ENCODE peak calls at places on chromosomes 16 and 17, in seven cellular contexts. D, P, S, N, M, V and X are unnamed samples.

GRCh38 chr17:44219126-44219635 is 294 bp downstream of the UBTF start:
- DNase-seq in N (peak; percentile 93), V (peak; percentile 63), S (peak; percentile 65), M (peak; percentile 61), D (peak; percentile 77), P (peak; percentile 67), X (peak; percentile 70)

GRCh38 chr16:11380836-11381235 is 35.6 kb downstream of the RMI2 start:
- DNase-seq in P (no peak), V (no peak), M (no peak), N (no peak), S (no peak), D (peak; percentile 14), X (no peak)

GRCh38 chr16:68367034-68367433 is 56.2 kb downstream of the PRMT7 start:
- DNase-seq in M (peak; percentile 72), V (peak; percentile 38), N (no peak), D (no peak), S (peak; percentile 9), P (peak; percentile 37), X (peak; percentile 41)

GRCh38 chr17:29050176-29050575 is 7.2 kb downstream of the PIPOX start:
- DNase-seq in P (no peak), M (no peak), S (no peak), N (no peak), D (no peak), V (no peak), X (no peak)

GRCh38 chr16:4574919-4575705 is 19.0 kb downstream of the C16orf96 start:
- DNase-seq in S (no peak), V (no peak), N (no peak), P (no peak), M (no peak), D (no peak), X (no peak)

GRCh38 chr17:8210761-8211458 is 535 bp upstream of the AURKB start:
- DNase-seq in V (peak; percentile 43), N (no peak), D (no peak), P (no peak), M (peak; percentile 39), S (no peak), X (no peak)

GRCh38 chr16:695355-696089 is 5.3 kb upstream of the WDR24 start:
- DNase-seq in D (no peak), M (peak; percentile 96), N (peak; percentile 95), V (no peak), P (no peak), S (no peak), X (no peak)

GRCh38 chr16:31128711-31129567 is 6.6 kb downstream of the PRSS8 start:
- DNase-seq in P (no peak), V (no peak), S (no peak), D (peak; percentile 60), N (no peak), M (peak; percentile 82), X (no peak)

GRCh38 chr16:11665071-11665491 is 3.2 kb upstream of the SNN start:
- DNase-seq in S (no peak), D (no peak), V (no peak), M (no peak), N (no peak), P (no peak), X (no peak)

GRCh38 chr16:585351-585750 is 4.5 kb upstream of the RAB40C start:
- DNase-seq in N (no peak), M (no peak), S (no peak), P (no peak), D (peak; percentile 30), V (no peak), X (no peak)

GRCh38 chr17:19768046-19768782 is 20.1 kb upstream of the ALDH3A1 start:
- DNase-seq in N (no peak), V (no peak), M (no peak), S (no peak), D (no peak), P (no peak), X (no peak)

GRCh38 chr16:64964126-64964540 is 157.7 kb downstream of the CDH11 start:
- DNase-seq in M (no peak), N (no peak), S (peak; percentile 86), P (peak; percentile 51), D (no peak), V (peak; percentile 67), X (peak; percentile 79)

GRCh38 chr16:3143189-3143588 is 8.4 kb downstream of the ZNF213 start:
- DNase-seq in V (no peak), M (no peak), S (no peak), N (no peak), P (no peak), D (no peak), X (no peak)

GRCh38 chr17:39357488-39357887 is 43.9 kb downstream of the FBXL20 start:
- DNase-seq in N (no peak), M (no peak), S (peak; percentile 20), V (no peak), D (no peak), P (no peak), X (no peak)

GRCh38 chr17:78014651-78015050 is 56.1 kb downstream of the TNRC6C start:
- DNase-seq in P (no peak), V (no peak), M (no peak), S (no peak), N (no peak), D (no peak), X (no peak)

GRCh38 chr16:1614226-1615102 is 2.3 kb downstream of the CRAMP1 start:
- DNase-seq in M (peak; percentile 22), S (peak; percentile 30), V (no peak), N (no peak), P (peak; percentile 50), D (peak; percentile 46), X (peak; percentile 46)

GRCh38 chr17:45441536-45442310 is 9.1 kb upstream of the ARHGAP27 start:
- DNase-seq in V (no peak), M (no peak), S (no peak), P (no peak), N (peak; percentile 77), D (no peak), X (no peak)

GRCh38 chr16:81513204-81514040 is 68.8 kb downstream of the CMIP start:
- DNase-seq in P (peak; percentile 26), M (peak; percentile 53), N (peak; percentile 94), S (no peak), V (peak; percentile 32), D (peak; percentile 85), X (peak; percentile 40)

GRCh38 chr17:9726291-9726690 is 65.1 kb downstream of the DHRS7C start:
- DNase-seq in P (no peak), V (no peak), S (no peak), D (no peak), M (no peak), N (peak; percentile 32), X (no peak)

GRCh38 chr17:9729034-9729650 is 62.2 kb downstream of the DHRS7C start:
- DNase-seq in M (no peak), V (peak; percentile 60), P (peak; percentile 58), S (peak; percentile 45), D (no peak), N (no peak), X (peak; percentile 60)

GRCh38 chr17:9728564-9728963 is 62.8 kb downstream of the DHRS7C start:
- DNase-seq in D (no peak), M (no peak), S (no peak), P (no peak), V (no peak), N (no peak), X (no peak)

GRCh38 chr17:9728005-9728404 is 63.4 kb downstream of the DHRS7C start:
- DNase-seq in P (no peak), S (no peak), M (no peak), N (no peak), D (no peak), V (no peak), X (no peak)

DNA sequence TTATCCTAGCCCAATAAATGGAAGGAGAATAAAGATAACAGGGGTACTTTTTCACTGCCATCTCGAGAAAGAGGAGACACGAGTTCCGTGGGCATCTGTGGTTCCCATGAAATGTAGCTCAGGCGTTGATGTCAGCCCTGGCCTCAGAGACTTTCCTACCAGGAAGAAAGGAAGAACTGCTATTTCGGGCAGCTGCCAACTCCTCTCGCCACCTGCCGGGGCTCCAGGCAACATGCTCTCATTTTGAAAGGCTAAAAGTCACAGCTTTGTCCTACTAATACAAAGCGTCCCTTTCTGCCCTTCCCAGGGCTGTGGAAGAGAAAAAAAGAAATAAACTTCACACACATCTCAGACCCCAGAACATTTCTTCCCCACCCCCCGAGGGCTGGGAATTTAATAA is 65.8 kb downstream of the DHRS7C start:
- DNase-seq in N (peak; percentile 48), M (no peak), P (no peak), V (no peak), D (no peak), S (no peak), X (no peak)
- TF ChIP-seq CTCF in N (no peak), M (no peak), P (no peak), V (no peak), D (no peak), S (no peak), X (no peak)

GRCh38 chr17:82104797-82105416 is 6.9 kb upstream of the FASN start:
- DNase-seq in S (no peak), M (no peak), D (peak; percentile 20), P (no peak), N (no peak), V (no peak), X (no peak)
- H3K4me3 ChIP-seq in S (no peak overlapping the region), M (no peak overlapping the region), D (no peak overlapping the region), P (no peak overlapping the region), N (no peak overlapping the region), V (no peak overlapping the region), X (no peak overlapping the region)

DNA sequence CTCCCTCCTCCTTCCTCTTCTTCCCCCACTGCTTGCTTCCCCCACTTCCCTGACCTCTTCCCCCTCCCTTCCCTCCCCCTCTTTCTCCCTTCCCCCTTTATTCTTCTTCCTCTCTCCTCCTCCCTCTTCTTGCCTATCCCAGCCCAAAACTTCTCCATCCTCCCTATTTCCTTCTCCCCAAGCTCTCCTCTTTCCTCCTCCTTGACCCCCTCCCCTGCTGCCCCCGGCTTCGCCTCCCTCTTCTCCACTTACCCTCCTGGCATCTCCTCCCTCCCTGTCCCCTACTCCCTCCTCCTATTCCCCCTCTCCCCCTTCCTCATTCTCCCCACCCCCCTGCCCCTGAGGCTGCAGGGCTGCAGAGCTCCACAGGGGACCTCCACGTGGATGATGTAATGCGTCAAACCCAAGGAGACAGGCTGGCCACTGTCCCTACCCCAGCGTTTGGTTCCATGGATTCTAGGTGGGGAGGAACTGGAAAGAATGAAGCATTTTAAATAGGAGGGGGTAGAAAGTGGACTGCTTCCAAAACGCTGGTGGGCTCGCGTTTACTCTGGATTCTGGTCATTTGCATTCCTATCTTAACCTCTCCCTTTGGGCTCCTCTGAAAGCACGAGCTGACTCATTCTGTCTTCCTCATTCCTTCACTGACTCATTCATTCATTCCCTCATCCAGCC is 687 bp upstream of the COTL1 start:
- DNase-seq in M (no peak), P (peak; percentile 85), D (peak; percentile 49), N (no peak), S (peak; percentile 98), V (peak; percentile 98), X (peak; percentile 92)
- TF ChIP-seq CTCF in M (no peak), P (peak; percentile 19), D (no peak), N (no peak), S (peak; percentile 5), V (no peak), X (no peak)

DNA sequence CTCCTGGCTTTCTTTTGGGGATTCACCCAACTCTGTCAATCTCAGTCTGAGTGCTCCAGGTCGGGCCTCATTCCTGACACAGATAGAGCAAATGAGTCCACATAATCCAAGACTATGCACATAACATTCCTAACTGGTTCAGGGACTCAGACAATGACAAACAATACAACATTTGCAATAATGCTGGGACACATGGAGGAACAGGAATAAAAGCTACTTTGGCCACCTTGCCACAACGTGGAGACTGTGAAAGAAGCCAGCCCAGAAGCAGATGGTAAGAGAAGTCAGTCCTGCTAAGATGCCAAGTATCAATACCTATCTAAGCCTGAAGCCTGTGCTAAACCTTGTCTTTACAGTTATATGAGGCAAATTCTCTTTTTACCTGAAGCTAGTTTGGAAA is 39.0 kb downstream of the GLG1 start:
- DNase-seq in D (no peak), V (no peak), N (no peak), P (no peak), S (no peak), M (no peak), X (no peak)
- H3K4me3 ChIP-seq in D (no peak overlapping the region), V (no peak overlapping the region), N (no peak overlapping the region), P (no peak overlapping the region), S (no peak overlapping the region), M (no peak overlapping the region), X (no peak overlapping the region)

GRCh38 chr16:17367932-17368331 is 102.8 kb downstream of the XYLT1 start:
- DNase-seq in P (peak; percentile 26), S (peak; percentile 61), M (no peak), N (no peak), V (peak; percentile 79), D (no peak), X (peak; percentile 60)
- TF ChIP-seq CTCF in P (peak; percentile 11), S (peak; percentile 12), M (no peak), N (no peak), V (peak; percentile 18), D (no peak), X (peak; percentile 17)